ENCODE peak calls at places on chromosome 15, in six cellular contexts. T is PC-3, K is A673, R is astrocyte, B is HepG2, J is fibroblast of lung. L is an unnamed sample.

GRCh38 chr15:33067456-33067855 is 127.1 kb downstream of the FMN1 start:
- DNase-seq in T (peak), K (peak), R (peak), B (no peak), J (peak), L (no peak)

GRCh38 chr15:76753131-76753530 is 152.0 kb downstream of the SCAPER start:
- DNase-seq in T (no peak), K (no peak), R (no peak), B (peak), J (no peak), L (no peak)

GRCh38 chr15:67097893-67098740 is 32.7 kb downstream of the SMAD3 start:
- DNase-seq in T (no peak), K (peak), R (peak), B (no peak), J (peak), L (peak)

GRCh38 chr15:98649996-98650870 is 1.9 kb downstream of the IGF1R start:
- DNase-seq in T (peak), K (peak), R (peak), B (peak), J (peak), L (peak)

GRCh38 chr15:92625297-92625980 is 30.1 kb downstream of the FAM174B start:
- DNase-seq in T (peak), K (no peak), R (peak), B (no peak), J (peak), L (peak)

GRCh38 chr15:26082833-26083174 is 219.7 kb upstream of the ATP10A start:
- DNase-seq in T (no peak), K (peak), R (peak), B (no peak), J (peak), L (no peak)

GRCh38 chr15:65790692-65791334 is 1.3 kb downstream of the DENND4A start:
- DNase-seq in T (peak), K (peak), R (no peak), B (no peak), J (peak), L (no peak)

GRCh38 chr15:25397110-25397509 is 41.7 kb downstream of the UBE3A start:
- DNase-seq in T (no peak), K (no peak), R (peak), B (no peak), J (no peak), L (peak)

GRCh38 chr15:85312486-85312885 is 67.9 kb upstream of the AKAP13 start:
- DNase-seq in T (no peak), K (no peak), R (peak), B (peak), J (peak), L (peak)

GRCh38 chr15:99764521-99764920 is 31.3 kb upstream of the LYSMD4 start:
- DNase-seq in T (no peak), K (no peak), R (no peak), B (peak), J (no peak), L (no peak)

GRCh38 chr15:63473999-63474809 is 30.2 kb upstream of the USP3 start:
- DNase-seq in T (peak), K (no peak), R (peak), B (peak), J (peak), L (peak)

GRCh38 chr15:69131362-69132215 is 28.8 kb upstream of the GLCE start:
- DNase-seq in T (no peak), K (no peak), R (no peak), B (no peak), J (no peak), L (no peak)

GRCh38 chr15:65638681-65639089 is 16.9 kb downstream of the SLC24A1 start:
- DNase-seq in T (peak), K (peak), R (peak), B (peak), J (peak), L (peak)

GRCh38 chr15:28935316-28935715 is 49.5 kb downstream of the APBA2 start:
- DNase-seq in T (no peak), K (no peak), R (no peak), B (peak), J (no peak), L (no peak)

GRCh38 chr15:77836116-77836798 is 203.5 kb upstream of the LINGO1 start:
- DNase-seq in T (peak), K (peak), R (peak), B (no peak), J (peak), L (no peak)

GRCh38 chr15:83854950-83855707 is 201.2 kb downstream of the ADAMTSL3 start:
- DNase-seq in T (peak), K (no peak), R (no peak), B (no peak), J (no peak), L (no peak)

GRCh38 chr15:87269566-87269965 is 987.0 kb downstream of the NTRK3 start:
- DNase-seq in T (peak), K (no peak), R (peak), B (no peak), J (no peak), L (peak)

GRCh38 chr15:28960979-28961378 is 75.2 kb downstream of the APBA2 start:
- DNase-seq in T (peak), K (no peak), R (peak), B (no peak), J (peak), L (peak)

GRCh38 chr15:63950911-63951481 is 95.3 kb downstream of the DAPK2 start:
- DNase-seq in T (peak), K (no peak), R (peak), B (no peak), J (peak), L (peak)

GRCh38 chr15:56428821-56429458 is 36.0 kb downstream of the MNS1 start:
- DNase-seq in T (peak), K (peak), R (peak), B (peak), J (peak), L (peak)

GRCh38 chr15:71116366-71116765 is 1.1 kb downstream of the THSD4 start:
- DNase-seq in T (peak), K (no peak), R (no peak), B (no peak), J (no peak), L (no peak)

GRCh38 chr15:71116942-71117341 is 1.7 kb downstream of the THSD4 start:
- DNase-seq in T (peak), K (no peak), R (no peak), B (no peak), J (no peak), L (peak)

GRCh38 chr15:71114066-71114680 is 1.1 kb upstream of the THSD4 start:
- DNase-seq in T (peak), K (no peak), R (no peak), B (no peak), J (no peak), L (no peak)

GRCh38 chr15:71115567-71116351 is 488 bp downstream of the THSD4 start:
- DNase-seq in T (peak), K (peak), R (peak), B (no peak), J (peak), L (peak)

GRCh38 chr15:71114887-71115566 is at the start of gene THSD4:
- DNase-seq in T (peak), K (peak), R (peak), B (peak), J (peak), L (peak)
- H3K27ac ChIP-seq in T (peak), K (no peak), R (peak), B (no peak), J (peak), L (peak)

DNA sequence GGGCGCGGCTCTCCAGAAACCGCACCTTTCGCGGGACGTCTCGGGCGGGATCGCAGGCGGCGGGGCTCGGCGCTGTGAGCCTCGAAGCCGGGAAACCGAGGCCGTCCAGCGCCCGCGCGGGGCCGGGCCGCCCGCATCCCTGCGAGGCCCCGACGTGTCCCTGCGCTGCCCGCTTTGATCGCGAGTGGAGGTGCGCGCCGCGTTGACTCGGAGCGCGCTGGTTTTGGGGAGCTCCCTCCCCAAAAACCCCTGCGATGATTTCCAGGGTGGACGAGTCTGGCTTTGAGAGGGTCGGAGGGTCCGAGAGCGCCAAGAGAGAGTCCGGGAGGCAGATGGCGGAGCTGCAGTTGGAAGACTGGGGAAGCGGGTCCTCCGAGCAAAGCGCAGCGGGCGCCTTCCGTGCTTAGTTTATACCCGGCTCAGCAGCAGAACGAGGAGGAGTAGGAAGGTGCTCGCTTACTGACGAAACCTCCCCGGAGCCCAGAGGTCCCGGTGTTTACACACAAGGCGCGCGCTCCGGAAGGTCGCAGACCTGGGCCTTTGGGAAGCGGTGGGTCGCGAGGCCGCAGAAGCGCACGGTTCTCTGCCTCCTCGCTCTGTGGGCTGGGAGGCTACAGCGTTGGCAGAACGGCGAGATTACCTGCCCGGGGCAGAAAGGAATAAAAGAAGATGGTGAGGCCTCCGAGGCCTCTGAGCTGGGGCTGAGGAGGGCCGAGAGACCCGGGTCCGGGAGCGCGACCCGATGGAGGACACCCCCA is 687 bp downstream of the ALDH1A3 start:
- DNase-seq in T (no peak), K (no peak), R (peak), B (no peak), J (no peak), L (no peak)
- TF ChIP-seq EZH2 in T (no peak), K (no peak), R (peak), B (no peak), J (no peak), L (no peak)

GRCh38 chr15:96402403-96402802 is 71.9 kb downstream of the NR2F2 start:
- DNase-seq in T (no peak), K (no peak), R (no peak), B (no peak), J (no peak), L (no peak)

GRCh38 chr15:96395687-96396086 is 65.2 kb downstream of the NR2F2 start:
- DNase-seq in T (no peak), K (no peak), R (no peak), B (peak), J (no peak), L (no peak)

GRCh38 chr15:96403071-96403470 is 72.6 kb downstream of the NR2F2 start:
- DNase-seq in T (no peak), K (no peak), R (no peak), B (no peak), J (no peak), L (no peak)

GRCh38 chr15:96403932-96404331 is 73.4 kb downstream of the NR2F2 start:
- DNase-seq in T (no peak), K (no peak), R (no peak), B (no peak), J (no peak), L (no peak)

GRCh38 chr15:96398769-96399168 is 68.3 kb downstream of the NR2F2 start:
- DNase-seq in T (no peak), K (no peak), R (no peak), B (no peak), J (no peak), L (no peak)
- H3K27ac ChIP-seq in T (no peak), K (no peak), R (no peak), B (no peak), J (no peak), L (no peak)

DNA sequence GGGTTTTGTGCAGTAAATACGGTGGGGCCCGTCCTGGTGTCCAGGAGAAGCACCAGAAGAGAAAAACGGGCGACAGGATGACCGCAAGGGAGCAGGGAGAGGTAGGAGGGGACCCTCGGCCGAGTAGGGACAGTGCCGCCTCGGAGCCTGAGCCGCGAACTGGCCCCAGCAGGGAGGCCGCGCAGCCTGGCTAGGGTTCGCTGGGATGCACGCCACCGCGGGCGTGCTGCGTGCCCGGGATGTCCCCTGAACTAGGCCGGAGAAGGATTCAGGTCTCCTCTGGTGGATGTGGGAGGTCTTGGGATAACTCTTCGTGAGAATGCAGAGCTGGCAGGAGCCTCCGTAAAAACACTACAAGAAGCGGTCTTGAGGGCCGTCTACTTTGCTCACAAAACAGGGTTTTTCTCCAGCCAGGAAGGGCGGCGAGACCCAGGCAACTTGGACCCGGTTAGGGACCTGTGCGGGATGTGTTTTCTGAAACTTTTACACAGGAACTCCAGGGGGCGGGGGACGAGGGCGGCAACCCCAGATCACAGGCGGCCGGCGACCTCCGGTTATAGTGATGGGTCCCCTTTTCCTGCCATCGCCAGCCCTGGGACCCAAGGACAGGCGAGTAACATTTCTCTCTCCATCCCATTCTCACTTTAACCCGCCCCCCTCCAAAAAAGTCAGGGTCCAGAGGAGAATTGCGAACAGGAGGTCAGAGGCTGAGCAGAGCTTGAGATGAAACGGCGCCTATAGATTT is 35.5 kb downstream of the NR2F2 start:
- DNase-seq in T (no peak), K (no peak), R (no peak), B (no peak), J (no peak), L (no peak)
- TF ChIP-seq EZH2 in T (no peak), K (no peak), R (peak), B (no peak), J (no peak), L (peak)

GRCh38 chr15:60372756-60373155 is 25.0 kb downstream of the ANXA2 start:
- DNase-seq in T (peak), K (no peak), R (peak), B (no peak), J (no peak), L (no peak)

GRCh38 chr15:60370804-60371700 is 26.7 kb downstream of the ANXA2 start:
- DNase-seq in T (peak), K (peak), R (peak), B (peak), J (peak), L (peak)

GRCh38 chr15:60369696-60370095 is 28.1 kb downstream of the ANXA2 start:
- DNase-seq in T (no peak), K (no peak), R (no peak), B (no peak), J (no peak), L (no peak)

GRCh38 chr15:60372223-60372622 is 25.6 kb downstream of the ANXA2 start:
- DNase-seq in T (no peak), K (no peak), R (no peak), B (no peak), J (no peak), L (no peak)

GRCh38 chr15:60370105-60370803 is 27.5 kb downstream of the ANXA2 start:
- DNase-seq in T (peak), K (no peak), R (peak), B (no peak), J (no peak), L (no peak)
- H3K27ac ChIP-seq in T (peak), K (peak), R (peak), B (peak), J (peak), L (peak)

DNA sequence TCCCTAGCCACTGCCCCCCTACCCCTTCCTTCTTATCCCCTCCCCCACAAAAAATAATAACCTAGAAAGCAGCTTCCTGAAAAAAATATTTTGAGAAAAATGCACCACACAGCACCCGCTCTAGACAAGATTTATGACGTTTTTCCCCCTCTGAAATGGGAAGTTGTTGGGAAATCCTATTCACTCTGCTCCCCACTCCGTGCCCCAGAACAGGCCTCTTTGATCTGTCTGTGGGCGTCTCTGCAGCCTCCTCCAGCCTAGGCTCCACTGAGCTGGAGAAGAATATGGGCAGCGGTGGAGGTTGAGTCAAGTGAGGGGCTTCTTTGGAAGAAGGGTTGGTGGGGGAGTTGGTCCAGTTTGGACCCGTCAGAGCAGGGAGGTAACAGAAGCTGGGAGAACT is 28.5 kb upstream of the POLG start:
- DNase-seq in T (no peak), K (no peak), R (no peak), B (no peak), J (no peak), L (no peak)
- TF ChIP-seq EZH2 in T (no peak), K (no peak), R (no peak), B (no peak), J (peak), L (no peak)

GRCh38 chr15:90933310-90933709 is 961 bp upstream of the HDDC3 start:
- DNase-seq in T (no peak), K (no peak), R (no peak), B (no peak), J (no peak), L (no peak)

GRCh38 chr15:90931737-90932659 is at the start of gene HDDC3:
- DNase-seq in T (peak), K (peak), R (peak), B (peak), J (peak), L (peak)

GRCh38 chr15:90934949-90935751 is at the start of gene UNC45A:
- DNase-seq in T (peak), K (peak), R (peak), B (peak), J (peak), L (peak)

GRCh38 chr15:90932660-90932991 is 277 bp upstream of the HDDC3 start:
- DNase-seq in T (no peak), K (no peak), R (no peak), B (no peak), J (no peak), L (no peak)

DNA sequence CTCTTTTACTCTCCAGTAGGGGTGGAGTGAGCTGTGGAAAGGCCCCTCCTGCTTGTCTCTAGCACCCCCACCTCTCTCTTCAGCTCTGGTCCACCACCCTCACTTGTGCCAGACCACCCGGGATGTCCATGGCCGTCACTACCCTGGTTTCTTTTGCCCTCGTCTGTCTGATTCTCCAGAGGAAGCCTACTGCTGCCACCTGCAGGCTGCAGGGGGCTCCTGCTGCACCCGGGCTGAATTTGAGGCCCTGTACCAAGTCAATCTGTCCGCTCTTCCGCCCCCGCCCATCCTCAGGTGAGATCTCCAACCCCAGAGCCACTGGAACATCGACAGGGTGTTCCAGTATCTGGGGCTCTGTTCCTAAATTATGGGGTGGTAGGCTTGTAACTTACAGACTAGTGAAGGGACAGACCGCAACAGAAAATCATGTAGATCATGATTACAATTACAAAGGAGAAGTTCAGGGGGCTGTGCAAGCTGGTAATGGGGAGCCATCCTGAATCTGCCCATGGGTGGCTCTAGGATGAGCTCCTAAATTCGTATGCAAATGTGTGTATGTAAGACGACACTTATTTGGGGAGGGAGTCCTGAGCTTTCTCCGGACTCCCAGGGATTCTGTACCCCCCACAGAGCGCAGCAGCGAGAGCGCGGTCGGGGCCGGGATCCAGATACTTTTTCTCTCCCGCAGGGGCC is 683 bp upstream of the UNC45A start:
- DNase-seq in T (peak), K (peak), R (peak), B (peak), J (peak), L (peak)
- H3K27ac ChIP-seq in T (no peak), K (peak), R (no peak), B (no peak), J (peak), L (no peak)

GRCh38 chr15:75174102-75174501 is 27.6 kb upstream of the C15orf39 start:
- DNase-seq in T (no peak), K (no peak), R (no peak), B (no peak), J (no peak), L (no peak)
- TF ChIP-seq EZH2 in T (no peak), K (no peak), R (no peak), B (no peak), J (no peak), L (no peak)

GRCh38 chr15:40044717-40045571 is 6.0 kb upstream of the SRP14 start:
- DNase-seq in T (peak), K (peak), R (peak), B (peak), J (peak), L (peak)
- H3K27ac ChIP-seq in T (peak), K (peak), R (no peak), B (peak), J (no peak), L (peak)

L was measured in mammary epithelial cell.